ENCODE peak calls at places on chromosome 20, in seven cellular contexts. V, M, D, H, X, Z and W are unnamed samples.

GRCh38 chr20:12531626-12532025 is 477.1 kb upstream of the SPTLC3 start:
- DNase-seq in D (no peak), Z (no peak), V (no peak), H (no peak), M (no peak), X (no peak), W (no peak)

GRCh38 chr20:36847009-36847709 is 28.8 kb upstream of the TLDC2 start:
- DNase-seq in X (peak; percentile 91), V (no peak), Z (peak; percentile 65), H (peak; percentile 50), D (no peak), M (peak; percentile 83), W (no peak)

GRCh38 chr20:62235777-62236157 is 2.6 kb upstream of the OSBPL2 start:
- DNase-seq in H (no peak), M (no peak), Z (no peak), D (no peak), V (no peak), X (no peak), W (no peak)

GRCh38 chr20:33789109-33789857 is 21.9 kb upstream of the CHMP4B start:
- DNase-seq in Z (no peak), X (peak; percentile 86), H (peak; percentile 89), M (peak; percentile 96), V (peak; percentile 98), D (peak; percentile 95), W (peak; percentile 55)

GRCh38 chr20:6180531-6180930 is 57.7 kb upstream of the FERMT1 start:
- DNase-seq in D (no peak), V (no peak), M (no peak), H (no peak), X (no peak), Z (no peak), W (no peak)

GRCh38 chr20:1324598-1325172 is 4.3 kb downstream of the SDCBP2 start:
- DNase-seq in M (peak; percentile 91), D (peak; percentile 64), V (no peak), H (no peak), Z (no peak), X (peak; percentile 42), W (peak; percentile 43)

GRCh38 chr20:9146649-9147048 is 77.8 kb downstream of the PLCB4 start:
- DNase-seq in M (no peak), X (no peak), D (no peak), Z (no peak), V (no peak), H (no peak), W (no peak)

GRCh38 chr20:61426361-61426760 is 174.3 kb downstream of the CDH4 start:
- DNase-seq in H (no peak), M (no peak), V (no peak), X (no peak), D (no peak), Z (no peak), W (no peak)

GRCh38 chr20:20009784-20010253 is 7.3 kb upstream of the NAA20 start:
- DNase-seq in X (no peak), H (no peak), Z (no peak), D (no peak), V (no peak), M (no peak), W (no peak)

GRCh38 chr20:38060536-38060935 is 27.0 kb downstream of the RPRD1B start:
- DNase-seq in X (no peak), M (peak; percentile 58), V (no peak), H (no peak), D (no peak), Z (no peak), W (no peak)

GRCh38 chr20:13297105-13297899 is 76.2 kb downstream of the ISM1 start:
- DNase-seq in V (no peak), H (no peak), M (no peak), D (no peak), X (no peak), Z (no peak), W (no peak)

GRCh38 chr20:48190757-48191156 is 405.5 kb upstream of the SULF2 start:
- DNase-seq in H (no peak), X (no peak), M (no peak), D (no peak), V (no peak), Z (no peak), W (no peak)

GRCh38 chr20:59470521-59470920 is 133.8 kb upstream of the PHACTR3 start:
- DNase-seq in D (no peak), H (no peak), X (no peak), V (no peak), M (no peak), Z (no peak), W (no peak)

GRCh38 chr20:50916257-50916656 is 15.0 kb downstream of the ADNP start:
- DNase-seq in M (peak; percentile 61), V (no peak), H (peak; percentile 24), Z (no peak), D (no peak), X (no peak), W (no peak)

GRCh38 chr20:50911030-50911429 is 20.2 kb downstream of the ADNP start:
- DNase-seq in Z (no peak), V (no peak), D (no peak), X (no peak), H (no peak), M (peak; percentile 85), W (no peak)

GRCh38 chr20:50915424-50915823 is 15.8 kb downstream of the ADNP start:
- DNase-seq in X (no peak), V (no peak), D (no peak), M (peak; percentile 49), H (no peak), Z (no peak), W (no peak)

GRCh38 chr20:50911716-50912115 is 19.5 kb downstream of the ADNP start:
- DNase-seq in V (no peak), M (peak; percentile 35), X (no peak), Z (no peak), H (no peak), D (no peak), W (no peak)

GRCh38 chr20:50913976-50914375 is 17.3 kb downstream of the ADNP start:
- DNase-seq in Z (no peak), M (peak; percentile 88), D (no peak), H (no peak), V (no peak), X (no peak), W (no peak)
- TF ChIP-seq POLR2A in Z (no peak), M (no peak), D (no peak), H (no peak), V (no peak), X (no peak), W (no peak)

GRCh38 chr20:35260426-35260825 is 17.5 kb downstream of the MMP24OS start:
- DNase-seq in D (no peak), V (no peak), H (no peak), X (no peak), M (no peak), Z (no peak), W (peak; percentile 35)

GRCh38 chr20:35267092-35267491 is 10.8 kb downstream of the MMP24OS start:
- DNase-seq in V (no peak), H (no peak), X (no peak), M (no peak), Z (no peak), D (no peak), W (no peak)

GRCh38 chr20:35269055-35269781 is 8.7 kb downstream of the MMP24OS start:
- DNase-seq in M (peak; percentile 62), Z (no peak), H (peak; percentile 61), V (no peak), X (peak; percentile 58), D (peak; percentile 76), W (no peak)

GRCh38 chr20:35264755-35265154 is 13.2 kb downstream of the MMP24OS start:
- DNase-seq in D (peak; percentile 61), Z (no peak), X (no peak), M (peak; percentile 22), H (no peak), V (no peak), W (peak; percentile 47)

GRCh38 chr20:35263609-35264223 is 14.2 kb downstream of the MMP24OS start:
- DNase-seq in D (peak; percentile 60), X (no peak), Z (no peak), V (no peak), M (no peak), H (peak; percentile 33), W (peak; percentile 83)
- H3K4me3 ChIP-seq in D (peak overlapping the region; percentile 55), X (no peak overlapping the region), Z (no peak overlapping the region), V (peak overlapping the region; percentile 31), M (no peak overlapping the region), H (no peak overlapping the region), W (no peak overlapping the region)

GRCh38 chr20:44188752-44189151 is 1.8 kb upstream of the JPH2 start:
- DNase-seq in D (no peak), H (no peak), V (no peak), Z (no peak), X (no peak), M (no peak), W (no peak)
- TF ChIP-seq POLR2A in D (no peak), H (no peak), V (no peak), Z (no peak), X (no peak), M (no peak), W (no peak)

GRCh38 chr20:41345729-41346067 is 5.1 kb downstream of the LPIN3 start:
- DNase-seq in X (no peak), Z (no peak), D (no peak), M (no peak), V (no peak), H (no peak), W (no peak)
- H3K4me3 ChIP-seq in X (no peak overlapping the region), Z (no peak overlapping the region), D (no peak overlapping the region), M (no peak overlapping the region), V (no peak overlapping the region), H (no peak overlapping the region), W (no peak overlapping the region)

GRCh38 chr20:63657937-63658748 is at the start of gene RTEL1:
- DNase-seq in H (peak; percentile 88), Z (peak; percentile 82), V (peak; percentile 80), X (peak; percentile 92), D (peak; percentile 97), M (peak; percentile 91), W (peak; percentile 94)
- TF ChIP-seq POLR2A in H (no peak), Z (no peak), V (no peak), X (peak; percentile 51), D (no peak), M (no peak), W (no peak)